ENCODE peak calls at places on chromosome 22, in four cellular contexts. K, T, L and I are unnamed samples.

GRCh38 chr22:29780781-29781676 is 13.9 kb downstream of the UQCR10 start:
- DNase-seq in K (no peak), T (peak; percentile 96), L (no peak), I (no peak)

GRCh38 chr22:38289583-38290082 is 16.8 kb upstream of the TMEM184B start:
- DNase-seq in K (no peak), T (no peak), L (no peak), I (no peak)

GRCh38 chr22:33766056-33766455 is 154.2 kb downstream of the LARGE1 start:
- DNase-seq in K (no peak), T (no peak), L (no peak), I (no peak)

GRCh38 chr22:32823024-32823730 is 21.7 kb downstream of the TIMP3 start:
- DNase-seq in K (peak; percentile 92), T (peak; percentile 48), L (peak; percentile 75), I (peak; percentile 76)

GRCh38 chr22:43039800-43040199 is 24.9 kb upstream of the PACSIN2 start:
- DNase-seq in K (no peak), T (no peak), L (peak; percentile 48), I (no peak)

GRCh38 chr22:17920145-17920605 is 104.2 kb downstream of the MICAL3 start:
- DNase-seq in K (peak; percentile 69), T (peak; percentile 76), L (peak; percentile 68), I (peak; percentile 88)

GRCh38 chr22:41928416-41929157 is 2.0 kb upstream of the TNFRSF13C start:
- DNase-seq in K (peak; percentile 30), T (no peak), L (no peak), I (no peak)

GRCh38 chr22:20994128-20994901 is 7.6 kb downstream of the THAP7 start:
- DNase-seq in K (no peak), T (no peak), L (no peak), I (no peak)

GRCh38 chr22:19506212-19506611 is 18.0 kb downstream of the CLDN5 start:
- DNase-seq in K (no peak), T (no peak), L (no peak), I (no peak)

GRCh38 chr22:44409691-44410316 is 88.2 kb downstream of the RTL6 start:
- DNase-seq in K (no peak), T (no peak), L (peak; percentile 25), I (no peak)

GRCh38 chr22:44411226-44412135 is 86.6 kb downstream of the RTL6 start:
- DNase-seq in K (no peak), T (no peak), L (peak; percentile 28), I (peak; percentile 56)

GRCh38 chr22:44413211-44413610 is 84.8 kb downstream of the RTL6 start:
- DNase-seq in K (no peak), T (no peak), L (no peak), I (no peak)

GRCh38 chr22:44410396-44411056 is 87.5 kb downstream of the RTL6 start:
- DNase-seq in K (no peak), T (no peak), L (peak; percentile 24), I (no peak)

GRCh38 chr22:44412136-44412731 is 85.8 kb downstream of the RTL6 start:
- DNase-seq in K (no peak), T (no peak), L (peak; percentile 28), I (no peak)
- H2AFZ ChIP-seq in K (peak overlapping the region; percentile 52), T (no peak overlapping the region), L (no peak overlapping the region), I (peak overlapping the region; percentile 19)

GRCh38 chr22:46500201-46500600 is 37.2 kb downstream of the CELSR1 start:
- DNase-seq in K (peak; percentile 94), T (no peak), L (peak; percentile 91), I (peak; percentile 18)
- H2AFZ ChIP-seq in K (no peak overlapping the region), T (no peak overlapping the region), L (no peak overlapping the region), I (no peak overlapping the region)

GRCh38 chr22:28015676-28016601 is 96.9 kb upstream of the PITPNB start:
- DNase-seq in K (no peak), T (no peak), L (no peak), I (no peak)
- H2AFZ ChIP-seq in K (no peak overlapping the region), T (no peak overlapping the region), L (no peak overlapping the region), I (no peak overlapping the region)

DNA sequence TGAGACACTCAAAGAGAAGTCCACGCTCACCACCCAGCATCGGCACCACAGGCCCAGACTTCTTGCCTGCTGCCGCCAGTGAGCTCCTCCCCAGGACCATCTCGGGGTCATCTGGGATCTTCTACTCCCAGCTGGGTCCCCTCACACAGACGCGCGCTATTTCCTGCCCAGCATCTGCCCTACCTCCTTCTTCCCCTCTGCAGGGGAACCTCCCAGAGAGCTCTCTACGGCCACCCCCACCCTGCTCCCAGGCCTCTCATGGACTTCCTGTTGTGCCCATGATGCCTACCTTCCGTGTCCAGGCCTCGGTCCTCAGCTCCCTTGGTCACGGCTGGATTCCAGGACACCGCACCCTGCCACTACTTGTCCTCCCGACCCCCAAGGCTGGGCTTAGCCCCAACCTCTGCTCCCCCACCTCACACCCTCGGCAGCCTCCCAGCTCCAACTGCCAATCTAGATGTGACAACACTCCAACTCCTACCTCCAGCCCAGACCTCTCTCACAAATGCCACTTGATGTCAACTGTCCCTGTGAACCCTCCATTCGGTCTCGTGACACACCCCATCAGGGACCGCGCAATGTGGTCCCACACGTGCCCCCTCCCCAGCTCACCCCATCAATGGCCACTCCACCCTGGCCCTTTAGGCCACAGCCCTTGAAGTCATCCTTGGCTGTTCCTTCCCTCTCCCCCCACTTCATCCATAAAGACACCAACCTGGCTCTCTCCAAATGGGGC is 45.3 kb downstream of the SGSM3 start:
- DNase-seq in K (no peak), T (no peak), L (no peak), I (no peak)
- H2AFZ ChIP-seq in K (no peak overlapping the region), T (no peak overlapping the region), L (no peak overlapping the region), I (no peak overlapping the region)

DNA sequence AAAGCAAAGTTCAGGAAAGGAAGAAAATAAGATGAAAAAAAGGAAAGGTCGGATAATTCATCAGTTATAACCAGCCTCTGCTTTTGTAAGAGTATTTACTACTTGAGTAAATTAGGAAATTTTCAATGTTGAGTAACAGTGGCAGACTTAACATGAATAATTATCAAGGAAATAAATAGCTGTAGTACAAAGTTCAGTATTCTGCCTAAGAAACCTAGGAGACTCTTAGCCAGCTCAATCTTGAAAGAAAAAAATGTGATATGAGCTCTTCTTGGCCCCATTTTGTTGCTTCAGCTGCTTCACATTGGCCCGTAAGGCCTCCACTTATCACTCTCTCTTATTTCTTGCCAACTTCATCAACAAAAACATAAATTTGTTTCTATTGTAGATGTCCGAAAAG is 17.0 kb upstream of the DNAJB7 start:
- DNase-seq in K (no peak), T (no peak), L (no peak), I (peak; percentile 11)
- H2AFZ ChIP-seq in K (no peak overlapping the region), T (no peak overlapping the region), L (no peak overlapping the region), I (no peak overlapping the region)

GRCh38 chr22:36538529-36538928 is 9.6 kb upstream of the EIF3D start:
- DNase-seq in K (peak; percentile 40), T (no peak), L (no peak), I (no peak)
- H2AFZ ChIP-seq in K (peak overlapping the region; percentile 20), T (no peak overlapping the region), L (no peak overlapping the region), I (no peak overlapping the region)